ENCODE peak calls at places on chromosome 11, in ten cellular contexts. D is ovary; R is IMR-90; W is kidney; O is CD8-positive, alpha-beta T cell; H is fibroblast of lung; X is lung; A is prostate gland; J is uterus; V is mammary epithelial cell. E is an unnamed sample. For H3K4me1, the result is how much of the 10 kb centered on the place peaks cover.

GRCh38 chr11:69664103-69664775 is 10.9 kb downstream of the LTO1 start:
- DNase-seq in A (no peak), D (peak), R (no peak), W (peak), X (no peak), V (no peak), J (peak), H (no peak), O (no peak), E (no peak)

GRCh38 chr11:125649465-125650166 is 24.7 kb downstream of the CHEK1 start:
- DNase-seq in H (no peak), D (no peak), R (no peak), O (no peak), A (no peak), V (no peak), W (no peak), X (no peak), J (no peak), E (no peak)

GRCh38 chr11:63866211-63866610 is 27.3 kb downstream of the MARK2 start:
- DNase-seq in A (peak), D (no peak), J (peak), O (peak), W (peak), X (peak), V (peak), H (peak), R (peak), E (peak)

GRCh38 chr11:18769802-18770456 is 21.7 kb downstream of the PTPN5 start:
- DNase-seq in O (no peak), A (no peak), H (no peak), W (peak), J (no peak), R (no peak), V (no peak), D (no peak), X (no peak), E (peak)

GRCh38 chr11:15861256-15861655 is 495.1 kb downstream of the SOX6 start:
- DNase-seq in R (no peak), X (no peak), H (no peak), A (no peak), J (no peak), D (no peak), V (no peak), O (no peak), W (no peak), E (no peak)

GRCh38 chr11:119533931-119534694 is 111.1 kb upstream of the THY1 start:
- DNase-seq in X (peak), J (peak), R (peak), W (peak), O (peak), D (peak), A (peak), V (peak), H (peak), E (peak)

GRCh38 chr11:121090145-121090721 is 10.8 kb upstream of the TECTA start:
- DNase-seq in R (no peak), D (no peak), A (no peak), W (no peak), O (no peak), V (no peak), J (no peak), H (no peak), X (no peak), E (no peak)

GRCh38 chr11:69914286-69915150 is 95.3 kb upstream of the FGF3 start:
- DNase-seq in V (peak), J (no peak), A (peak), H (no peak), D (no peak), R (no peak), W (peak), O (no peak), X (no peak), E (peak)

GRCh38 chr11:12294613-12295012 is 82.8 kb upstream of the PARVA start:
- DNase-seq in A (no peak), V (no peak), X (no peak), H (no peak), W (no peak), J (no peak), O (no peak), D (no peak), R (no peak), E (no peak)

GRCh38 chr11:32297629-32298028 is 137.7 kb downstream of the WT1 start:
- DNase-seq in A (peak), O (no peak), V (peak), D (no peak), R (peak), J (no peak), H (peak), W (no peak), X (no peak), E (no peak)

GRCh38 chr11:109946322-109946846 is 146.8 kb upstream of the ZC3H12C start:
- DNase-seq in V (peak), A (peak), D (peak), J (peak), X (peak), R (peak), H (peak), W (peak), O (peak), E (peak)

GRCh38 chr11:120178441-120179070 is 32.3 kb upstream of the OAF start:
- DNase-seq in X (peak), D (no peak), J (peak), W (peak), O (no peak), H (peak), A (no peak), R (peak), V (no peak), E (no peak)

GRCh38 chr11:416757-417621 is 2.2 kb upstream of the SIGIRR start:
- DNase-seq in A (peak), O (peak), D (peak), X (no peak), R (no peak), J (no peak), W (peak), V (peak), H (no peak), E (peak)

GRCh38 chr11:77200869-77201268 is 72.8 kb downstream of the MYO7A start:
- DNase-seq in R (no peak), A (no peak), V (no peak), D (peak), W (no peak), J (no peak), H (no peak), O (no peak), X (no peak), E (no peak)

GRCh38 chr11:83540112-83540675 is 254.0 kb upstream of the CCDC90B start:
- DNase-seq in J (no peak), X (no peak), O (no peak), A (no peak), D (no peak), V (no peak), R (peak), H (no peak), W (no peak), E (no peak)

GRCh38 chr11:78041843-78042455 is 18.9 kb upstream of the KCTD14 start:
- DNase-seq in J (no peak), V (no peak), W (no peak), A (no peak), H (no peak), X (no peak), O (no peak), D (no peak), R (no peak), E (no peak)

GRCh38 chr11:17724020-17724908 is 4.9 kb downstream of the MYOD1 start:
- DNase-seq in V (no peak), H (no peak), X (no peak), O (no peak), J (no peak), D (no peak), R (no peak), A (no peak), W (peak), E (no peak)

GRCh38 chr11:39975091-39975490 is 1484.4 kb downstream of the LRRC4C start:
- DNase-seq in D (no peak), J (no peak), R (no peak), X (no peak), H (no peak), V (no peak), A (no peak), W (no peak), O (no peak), E (no peak)

GRCh38 chr11:65590240-65590738 is 5.3 kb downstream of the KCNK7 start:
- DNase-seq in H (no peak), X (no peak), W (peak), J (no peak), O (no peak), D (peak), A (no peak), R (peak), V (no peak), E (peak)

GRCh38 chr11:17853280-17853679 is 118.7 kb downstream of the KCNC1 start:
- DNase-seq in O (no peak), J (no peak), A (no peak), R (no peak), V (no peak), H (no peak), D (no peak), X (no peak), W (no peak), E (no peak)

GRCh38 chr11:47270331-47271271 is 668 bp downstream of the MADD start:
- DNase-seq in A (peak), V (peak), X (no peak), D (peak), H (peak), O (peak), R (peak), W (no peak), J (peak), E (peak)

GRCh38 chr11:118609380-118610219 is 2.2 kb downstream of the PHLDB1 start:
- DNase-seq in O (peak), A (no peak), R (peak), X (no peak), V (no peak), W (peak), D (peak), H (peak), J (peak), E (no peak)

GRCh38 chr11:75873417-75874148 is 58.6 kb downstream of the UVRAG start:
- DNase-seq in H (no peak), D (no peak), J (no peak), X (no peak), A (no peak), O (no peak), R (no peak), W (no peak), V (no peak), E (no peak)

DNA sequence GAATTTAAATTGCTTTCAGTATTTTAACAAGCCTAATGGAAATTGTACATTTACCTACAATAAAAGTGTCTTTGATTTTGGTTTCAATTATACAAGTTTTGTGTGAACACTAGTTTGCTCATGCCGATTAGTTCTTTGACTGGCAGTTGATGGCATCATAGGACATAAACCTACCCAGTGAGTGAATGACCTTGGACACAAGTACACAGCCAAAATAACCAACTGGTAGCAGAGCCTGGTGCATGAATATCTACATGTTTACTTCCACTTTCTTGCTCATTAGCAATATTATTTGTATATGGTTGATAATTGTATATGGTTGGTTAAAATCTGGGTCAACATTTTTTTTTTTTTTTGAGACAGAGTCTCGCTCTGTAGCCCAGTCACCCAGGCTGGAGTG is 37.8 kb downstream of the STIM1 start:
- DNase-seq in O (no peak), D (no peak), V (no peak), X (no peak), J (no peak), A (no peak), H (no peak), R (no peak), W (no peak), E (no peak)
- H3K4me1 ChIP-seq in O (under half), D (under half), V (under half), X (under half), J (under half), A (under half), H (under half), R (under half), W (under half), E (under half)

GRCh38 chr11:42543844-42544243 is 768.0 kb upstream of the API5 start:
- DNase-seq in H (no peak), W (no peak), X (no peak), R (no peak), O (no peak), D (no peak), A (no peak), V (no peak), J (no peak), E (no peak)

GRCh38 chr11:42544726-42545125 is 767.1 kb upstream of the API5 start:
- DNase-seq in W (no peak), H (no peak), A (no peak), R (no peak), J (no peak), D (no peak), V (no peak), O (no peak), X (no peak), E (no peak)

GRCh38 chr11:42536961-42537360 is 774.8 kb upstream of the API5 start:
- DNase-seq in A (no peak), J (no peak), V (peak), W (no peak), X (no peak), H (no peak), D (no peak), O (no peak), R (no peak), E (no peak)

DNA sequence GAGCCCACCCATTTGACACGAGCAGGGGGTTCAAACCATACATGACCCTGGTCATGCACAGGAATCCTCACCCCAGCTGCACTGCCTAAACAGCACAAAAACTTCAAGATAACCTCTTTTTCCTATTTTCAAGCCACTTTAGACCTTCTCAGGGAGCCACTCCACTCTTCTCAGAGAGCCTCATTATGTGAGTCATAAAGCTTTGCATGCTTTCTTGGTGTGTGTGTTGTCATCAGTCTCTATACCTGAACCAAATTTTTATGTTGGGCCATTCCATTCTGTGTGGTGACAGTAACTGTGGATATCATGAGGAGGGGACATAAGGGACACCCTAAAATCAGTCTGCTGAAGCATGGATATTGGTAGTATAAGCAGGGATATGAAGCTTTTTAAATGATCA is 769.5 kb upstream of the API5 start:
- DNase-seq in R (no peak), O (no peak), A (no peak), V (no peak), J (no peak), W (no peak), H (no peak), X (no peak), D (no peak), E (no peak)
- H3K27ac ChIP-seq in R (no peak), O (no peak), A (no peak), V (no peak), J (no peak), W (no peak), H (no peak), X (no peak), D (no peak), E (no peak)

GRCh38 chr11:111064118-111064517 is 181.4 kb upstream of the POU2AF2 start:
- DNase-seq in H (peak), R (peak), D (no peak), A (no peak), O (no peak), X (no peak), J (no peak), V (no peak), W (peak), E (no peak)
- TF ChIP-seq CTCF in H (no peak), R (no peak), D (no peak), A (no peak), O (no peak), X (no peak), J (no peak), V (no peak), W (no peak), E (no peak)

GRCh38 chr11:133948711-133949110 is 8.1 kb downstream of the IGSF9B start:
- DNase-seq in V (no peak), W (no peak), J (no peak), O (no peak), H (no peak), A (no peak), X (no peak), R (no peak), D (no peak), E (no peak)

GRCh38 chr11:133952199-133953190 is 4.3 kb downstream of the IGSF9B start:
- DNase-seq in J (no peak), R (no peak), O (no peak), D (no peak), H (no peak), V (no peak), W (no peak), A (no peak), X (no peak), E (no peak)

GRCh38 chr11:133953571-133953970 is 3.2 kb downstream of the IGSF9B start:
- DNase-seq in H (no peak), D (no peak), V (no peak), J (no peak), R (no peak), O (no peak), A (no peak), X (no peak), W (no peak), E (no peak)

GRCh38 chr11:133951484-133952198 is 5.1 kb downstream of the IGSF9B start:
- DNase-seq in J (no peak), O (no peak), V (no peak), D (no peak), W (no peak), H (peak), A (no peak), X (no peak), R (peak), E (no peak)

DNA sequence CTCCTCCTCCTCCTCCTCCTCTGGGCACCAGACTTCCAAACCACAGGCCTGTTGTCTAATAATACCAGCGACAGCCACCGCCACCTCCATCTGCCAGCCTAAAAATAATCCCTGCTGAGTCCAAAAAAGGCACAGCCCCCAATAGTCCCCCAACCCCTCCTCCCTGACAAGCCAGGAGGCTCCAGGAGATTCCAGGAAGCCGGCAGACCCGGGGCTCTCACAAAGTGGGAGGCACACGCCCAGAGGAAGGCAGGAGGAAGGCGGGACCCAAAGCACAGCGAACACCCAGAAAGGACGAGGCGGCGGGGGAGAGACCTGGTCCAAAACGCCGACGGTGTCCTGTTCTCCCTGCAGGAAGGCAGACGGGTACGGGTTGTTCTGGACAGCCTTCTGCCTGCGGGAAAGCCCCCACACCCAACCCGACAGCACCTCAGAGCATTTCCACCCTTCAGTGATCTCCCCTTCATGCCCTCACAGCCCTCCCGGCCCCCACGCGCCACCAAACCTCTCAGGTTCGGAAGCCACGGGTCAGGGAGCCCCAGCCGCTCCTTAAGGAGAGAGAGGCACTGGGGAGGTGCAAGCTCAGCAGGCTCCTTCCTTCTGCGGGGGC is 5.8 kb downstream of the IGSF9B start:
- DNase-seq in X (no peak), H (no peak), J (no peak), A (no peak), R (no peak), V (no peak), O (no peak), W (no peak), D (no peak), E (no peak)
- H3K4me1 ChIP-seq in X (under half), H (under half), J (under half), A (under half), R (under half), V (under half), O (half or more), W (under half), D (under half), E (under half)

E was measured in transverse colon.